ENCODE peak calls at places on chromosomes 16 and 17, in four cellular contexts. Y, B, X and Z are unnamed samples.

GRCh38 chr16:77788196-77789084 is at the start of gene VAT1L:
- DNase-seq in B (peak), Y (no peak), X (peak), Z (peak)

GRCh38 chr17:76232342-76232741 is 8.0 kb downstream of the RNF157 start:
- DNase-seq in X (no peak), Y (no peak), B (no peak), Z (no peak)

GRCh38 chr16:74446866-74447265 is 25.6 kb upstream of the CLEC18B start:
- DNase-seq in Y (no peak), X (no peak), B (no peak), Z (no peak)

GRCh38 chr17:77312786-77313599 is 172.2 kb downstream of the SEC14L1 start:
- DNase-seq in B (no peak), Y (no peak), X (no peak), Z (no peak)

GRCh38 chr17:17179371-17179827 is 26.7 kb downstream of the PLD6 start:
- DNase-seq in X (no peak), B (no peak), Y (peak), Z (no peak)

GRCh38 chr16:15765880-15766279 is 90.9 kb downstream of the MYH11 start:
- DNase-seq in B (peak), Y (peak), X (peak), Z (peak)

GRCh38 chr17:13490427-13490826 is 111.3 kb downstream of the HS3ST3A1 start:
- DNase-seq in X (no peak), Y (no peak), B (no peak), Z (no peak)

GRCh38 chr17:17420561-17421269 is 56.1 kb upstream of the MED9 start:
- DNase-seq in X (peak), B (peak), Y (no peak), Z (no peak)

GRCh38 chr16:25716186-25716585 is 24.4 kb downstream of the HS3ST4 start:
- DNase-seq in B (no peak), X (no peak), Y (no peak), Z (no peak)

GRCh38 chr17:60269417-60269816 is 119.6 kb downstream of the CA4 start:
- DNase-seq in B (no peak), X (no peak), Y (no peak), Z (no peak)
- TF ChIP-seq SPI1 in B (no peak), X (no peak), Y (no peak), Z (no peak)

DNA sequence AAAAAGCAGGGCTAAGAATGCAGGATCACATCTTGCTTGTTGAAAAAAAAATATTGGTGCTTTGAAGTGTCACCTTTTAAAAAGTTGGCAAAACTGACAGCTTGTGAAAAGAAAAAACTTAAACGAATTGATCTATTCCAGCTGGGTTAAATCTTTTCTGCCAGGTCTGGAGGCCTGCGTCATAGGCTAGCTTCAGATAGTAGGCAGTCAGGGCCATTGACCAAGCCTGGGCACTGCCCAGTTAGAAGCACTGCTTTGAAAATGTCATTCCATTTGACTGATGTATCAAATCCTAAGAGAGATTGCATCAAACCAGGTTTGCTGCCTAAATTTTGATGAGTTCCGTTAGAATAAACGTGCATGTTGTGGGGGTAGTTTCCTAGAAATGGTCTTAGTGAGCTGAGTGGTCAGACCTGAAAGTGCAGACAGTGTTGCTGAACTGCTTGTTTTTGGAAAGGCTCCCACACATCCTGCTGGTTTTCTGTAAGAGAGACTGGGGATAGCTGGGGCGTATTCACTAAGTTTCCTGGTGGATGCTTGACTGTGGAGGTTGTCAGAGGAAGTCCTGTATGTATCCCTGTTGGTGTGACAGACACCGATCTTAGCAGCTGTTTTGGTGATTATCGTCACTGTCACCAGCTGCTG is 38.8 kb downstream of the NUP88 start:
- DNase-seq in B (no peak), Y (no peak), X (no peak), Z (no peak)
- TF ChIP-seq POLR2AphosphoS5 in B (no peak), Y (no peak), X (no peak), Z (peak)

DNA sequence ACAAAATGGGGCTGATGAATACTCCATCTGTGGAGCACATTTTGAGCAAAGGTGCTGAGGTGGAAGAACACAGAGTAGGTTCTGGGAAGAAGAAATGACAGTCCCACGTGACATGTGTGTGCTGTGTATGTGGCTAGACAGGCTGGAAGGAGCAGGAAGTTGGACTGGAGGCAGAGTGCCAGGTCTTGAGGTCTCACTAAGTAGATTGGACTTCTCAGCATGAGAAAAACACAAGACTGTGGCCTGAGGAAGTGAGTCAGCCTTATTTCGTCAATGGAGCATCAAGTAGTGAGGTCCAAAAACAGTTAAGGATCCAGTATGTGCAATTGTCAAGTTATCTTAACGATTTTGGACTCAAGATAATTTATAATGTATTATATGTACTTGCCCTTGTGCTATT is 736.5 kb downstream of the KCNJ2 start:
- DNase-seq in B (no peak), X (no peak), Y (no peak), Z (no peak)
- TF ChIP-seq SPI1 in B (no peak), X (no peak), Y (no peak), Z (no peak)

GRCh38 chr16:50645858-50646257 is 35.3 kb downstream of the SNX20 start:
- DNase-seq in B (no peak), X (no peak), Y (no peak), Z (no peak)

GRCh38 chr16:50644245-50644644 is 36.9 kb downstream of the SNX20 start:
- DNase-seq in X (no peak), B (no peak), Y (no peak), Z (no peak)

GRCh38 chr16:50643192-50643591 is 37.9 kb downstream of the SNX20 start:
- DNase-seq in X (no peak), B (no peak), Y (no peak), Z (no peak)

GRCh38 chr16:50646345-50646744 is 34.8 kb downstream of the SNX20 start:
- DNase-seq in Y (no peak), B (no peak), X (no peak), Z (no peak)

GRCh38 chr16:50644730-50645129 is 36.4 kb downstream of the SNX20 start:
- DNase-seq in X (no peak), Y (no peak), B (no peak), Z (no peak)
- TF ChIP-seq POLR2AphosphoS5 in X (no peak), Y (no peak), B (no peak), Z (no peak)

DNA sequence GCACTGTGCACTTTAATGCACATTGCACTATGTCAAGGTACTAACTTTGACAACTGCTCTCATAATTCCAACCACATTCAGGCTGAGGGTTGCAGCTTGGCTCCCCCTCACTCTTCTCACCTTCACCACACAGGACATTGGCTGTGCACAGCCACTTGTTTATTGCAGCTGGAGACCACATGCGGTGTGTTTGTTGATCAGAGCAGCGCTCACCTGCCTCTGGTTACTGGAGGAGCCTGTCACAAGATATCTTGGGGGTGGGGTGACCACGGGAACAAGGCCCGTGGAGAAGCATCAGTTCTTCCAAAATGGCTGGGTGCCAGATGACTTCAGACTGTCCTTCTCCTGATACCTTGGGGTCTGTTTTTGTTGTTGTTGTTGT is 10.6 kb upstream of the CCL5 start:
- DNase-seq in X (no peak), Y (no peak), B (no peak), Z (no peak)
- TF ChIP-seq SPI1 in X (no peak), Y (no peak), B (no peak), Z (no peak)

GRCh38 chr16:57185446-57185944 is 344 bp downstream of the PSME3IP1 start:
- DNase-seq in X (peak), Y (no peak), B (peak), Z (no peak)
- TF ChIP-seq POLR2AphosphoS5 in X (no peak), Y (no peak), B (no peak), Z (no peak)

DNA sequence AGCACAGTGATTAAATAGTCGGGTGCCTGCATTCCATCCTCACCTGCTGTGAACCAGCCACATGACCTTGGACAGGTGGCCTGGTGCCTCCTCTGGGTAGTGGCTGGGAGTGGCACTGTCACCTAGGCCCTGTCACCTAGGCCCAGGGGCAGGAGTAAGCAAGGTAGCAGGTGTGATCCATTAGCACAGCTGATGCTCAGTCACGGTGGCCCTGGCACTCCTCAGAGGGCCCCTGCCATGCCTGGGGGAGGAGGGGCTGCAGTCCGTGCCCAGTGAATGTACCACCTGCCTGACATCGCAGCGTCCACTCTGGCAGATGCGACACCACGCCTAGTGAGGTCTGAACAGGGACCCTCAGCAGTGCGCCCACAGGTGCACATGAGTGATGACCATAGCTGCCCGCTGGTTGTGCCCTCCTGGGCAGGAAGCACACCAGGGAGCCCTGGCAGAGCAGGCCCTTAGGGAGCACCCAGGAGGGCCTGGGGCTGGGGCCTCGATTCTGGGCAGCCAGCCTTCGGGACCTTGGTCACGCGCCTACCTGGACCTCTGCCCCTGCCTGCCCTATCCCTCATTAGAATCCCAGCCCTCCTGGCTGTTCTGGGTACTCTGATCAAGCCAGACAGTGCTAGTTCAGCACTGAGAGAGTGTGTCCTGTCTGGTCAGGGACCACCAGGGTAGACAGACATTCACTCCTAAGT is 33.0 kb upstream of the CRISPLD2 start:
- DNase-seq in B (no peak), Y (no peak), X (no peak), Z (no peak)
- TF ChIP-seq SPI1 in B (no peak), Y (no peak), X (no peak), Z (no peak)

DNA sequence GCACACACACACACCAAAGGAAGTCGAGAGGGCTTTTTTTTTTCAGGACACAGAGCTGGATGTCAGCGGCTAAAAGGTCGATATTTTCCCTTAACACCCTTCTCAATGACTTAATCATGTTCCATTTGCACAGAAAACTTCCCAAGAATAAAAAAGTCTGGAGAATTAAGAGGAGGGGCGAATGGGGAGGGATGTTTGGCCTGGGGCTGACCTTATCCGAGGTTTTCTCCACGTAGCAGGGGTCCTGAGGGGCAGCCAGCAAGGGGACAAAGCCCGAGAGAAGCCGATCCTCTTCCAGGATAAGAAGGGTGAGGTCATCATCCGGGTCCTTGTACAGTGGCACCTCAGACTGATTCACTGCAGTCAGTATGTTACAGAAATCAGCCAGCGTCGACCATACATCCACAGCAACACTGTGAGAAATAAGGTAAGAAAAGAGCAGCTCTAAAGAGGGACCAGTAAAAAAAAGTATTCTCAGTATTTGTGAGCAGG is 117.6 kb downstream of the HIC1 start:
- DNase-seq in Y (no peak), B (no peak), X (no peak), Z (no peak)
- TF ChIP-seq POLR2AphosphoS5 in Y (no peak), B (no peak), X (no peak), Z (no peak)